ENCODE peak calls at places on chromosomes 13 and 19, in seven cellular contexts. One of them, this sample, is unnamed.

GRCh38 chr13:73090812-73091187 is 32.0 kb downstream of the KLF5 start:
- DNase-seq in dorsolateral prefrontal cortex: no peak
- DNase-seq in mammary epithelial cell: no peak
- DNase-seq in A549: no peak
- DNase-seq in lower lobe of right lung: no peak
- DNase-seq in sigmoid colon: no peak
- DNase-seq in MCF 10A: no peak
- DNase-seq in this sample: no peak

GRCh38 chr19:28377077-28377476 is 835.9 kb downstream of the UQCRFS1 start:
- DNase-seq in dorsolateral prefrontal cortex: no peak
- DNase-seq in mammary epithelial cell: no peak
- DNase-seq in A549: no peak
- DNase-seq in lower lobe of right lung: no peak
- DNase-seq in sigmoid colon: no peak
- DNase-seq in MCF 10A: no peak
- DNase-seq in this sample: no peak

GRCh38 chr13:99982021-99982740 is 597 bp downstream of the ZIC2 start:
- DNase-seq in dorsolateral prefrontal cortex: no peak
- DNase-seq in mammary epithelial cell: peak
- DNase-seq in A549: no peak
- DNase-seq in lower lobe of right lung: no peak
- DNase-seq in sigmoid colon: no peak
- DNase-seq in MCF 10A: peak
- DNase-seq in this sample: no peak

GRCh38 chr13:28532226-28533048 is 37.5 kb upstream of the FLT1 start:
- DNase-seq in dorsolateral prefrontal cortex: no peak
- DNase-seq in mammary epithelial cell: no peak
- DNase-seq in A549: no peak
- DNase-seq in lower lobe of right lung: peak
- DNase-seq in sigmoid colon: no peak
- DNase-seq in MCF 10A: no peak
- DNase-seq in this sample: no peak

GRCh38 chr19:3599776-3600183 is 6.9 kb downstream of the TBXA2R start:
- DNase-seq in dorsolateral prefrontal cortex: no peak
- DNase-seq in mammary epithelial cell: no peak
- DNase-seq in A549: peak
- DNase-seq in lower lobe of right lung: no peak
- DNase-seq in sigmoid colon: no peak
- DNase-seq in MCF 10A: no peak
- DNase-seq in this sample: no peak

GRCh38 chr13:47258384-47258783 is 361.5 kb upstream of the HTR2A start:
- DNase-seq in dorsolateral prefrontal cortex: no peak
- DNase-seq in mammary epithelial cell: no peak
- DNase-seq in A549: no peak
- DNase-seq in lower lobe of right lung: no peak
- DNase-seq in sigmoid colon: no peak
- DNase-seq in MCF 10A: peak
- DNase-seq in this sample: no peak

GRCh38 chr13:66853559-66853958 is 376.6 kb downstream of the PCDH9 start:
- DNase-seq in dorsolateral prefrontal cortex: no peak
- DNase-seq in mammary epithelial cell: peak
- DNase-seq in A549: no peak
- DNase-seq in lower lobe of right lung: no peak
- DNase-seq in sigmoid colon: no peak
- DNase-seq in MCF 10A: peak
- DNase-seq in this sample: no peak

GRCh38 chr19:45568732-45569131 is 15.9 kb downstream of the OPA3 start:
- DNase-seq in dorsolateral prefrontal cortex: no peak
- DNase-seq in mammary epithelial cell: peak
- DNase-seq in A549: peak
- DNase-seq in lower lobe of right lung: no peak
- DNase-seq in sigmoid colon: no peak
- DNase-seq in MCF 10A: peak
- DNase-seq in this sample: peak

GRCh38 chr19:54155694-54156093 is 3.8 kb downstream of the LENG1 start:
- DNase-seq in dorsolateral prefrontal cortex: no peak
- DNase-seq in mammary epithelial cell: no peak
- DNase-seq in A549: no peak
- DNase-seq in lower lobe of right lung: no peak
- DNase-seq in sigmoid colon: no peak
- DNase-seq in MCF 10A: no peak
- DNase-seq in this sample: no peak

GRCh38 chr19:48060381-48060780 is 16.5 kb upstream of the CABP5 start:
- DNase-seq in dorsolateral prefrontal cortex: no peak
- DNase-seq in mammary epithelial cell: no peak
- DNase-seq in A549: no peak
- DNase-seq in lower lobe of right lung: no peak
- DNase-seq in sigmoid colon: no peak
- DNase-seq in MCF 10A: no peak
- DNase-seq in this sample: no peak

GRCh38 chr19:40813182-40813581 is 14.2 kb downstream of the EGLN2 start:
- DNase-seq in dorsolateral prefrontal cortex: no peak
- DNase-seq in mammary epithelial cell: no peak
- DNase-seq in A549: no peak
- DNase-seq in lower lobe of right lung: peak
- DNase-seq in sigmoid colon: no peak
- DNase-seq in MCF 10A: no peak
- DNase-seq in this sample: no peak

GRCh38 chr13:99446242-99446641 is 55.0 kb upstream of the TM9SF2 start:
- DNase-seq in dorsolateral prefrontal cortex: no peak
- DNase-seq in mammary epithelial cell: no peak
- DNase-seq in A549: no peak
- DNase-seq in lower lobe of right lung: no peak
- DNase-seq in sigmoid colon: no peak
- DNase-seq in MCF 10A: peak
- DNase-seq in this sample: no peak

GRCh38 chr13:112181336-112182051 is 114.5 kb downstream of the SOX1 start:
- DNase-seq in dorsolateral prefrontal cortex: no peak
- DNase-seq in mammary epithelial cell: no peak
- DNase-seq in A549: no peak
- DNase-seq in lower lobe of right lung: no peak
- DNase-seq in sigmoid colon: no peak
- DNase-seq in MCF 10A: no peak
- DNase-seq in this sample: no peak

GRCh38 chr13:20911037-20911436 is 8.5 kb upstream of the XPO4 start:
- DNase-seq in dorsolateral prefrontal cortex: no peak
- DNase-seq in mammary epithelial cell: no peak
- DNase-seq in A549: no peak
- DNase-seq in lower lobe of right lung: no peak
- DNase-seq in sigmoid colon: no peak
- DNase-seq in MCF 10A: no peak
- DNase-seq in this sample: no peak

GRCh38 chr19:584240-585001 is 5.3 kb upstream of the HCN2 start:
- DNase-seq in dorsolateral prefrontal cortex: no peak
- DNase-seq in mammary epithelial cell: no peak
- DNase-seq in A549: no peak
- DNase-seq in lower lobe of right lung: no peak
- DNase-seq in sigmoid colon: no peak
- DNase-seq in MCF 10A: peak
- DNase-seq in this sample: no peak

GRCh38 chr13:69199664-69200063 is 908.0 kb upstream of the ATXN8OS start:
- DNase-seq in dorsolateral prefrontal cortex: no peak
- DNase-seq in mammary epithelial cell: no peak
- DNase-seq in A549: no peak
- DNase-seq in lower lobe of right lung: no peak
- DNase-seq in sigmoid colon: no peak
- DNase-seq in MCF 10A: no peak
- DNase-seq in this sample: no peak

GRCh38 chr13:28582225-28582891 is 76.6 kb upstream of the POMP start:
- DNase-seq in dorsolateral prefrontal cortex: no peak
- DNase-seq in mammary epithelial cell: no peak
- DNase-seq in A549: no peak
- DNase-seq in lower lobe of right lung: no peak
- DNase-seq in sigmoid colon: no peak
- DNase-seq in MCF 10A: no peak
- DNase-seq in this sample: no peak

GRCh38 chr13:89695343-89696257 is 1651.9 kb upstream of the MIR17HG start:
- DNase-seq in dorsolateral prefrontal cortex: no peak
- DNase-seq in mammary epithelial cell: peak
- DNase-seq in A549: peak
- DNase-seq in lower lobe of right lung: no peak
- DNase-seq in sigmoid colon: no peak
- DNase-seq in MCF 10A: peak
- DNase-seq in this sample: peak

GRCh38 chr13:101018720-101019119 is 344.1 kb upstream of the TMTC4 start:
- DNase-seq in dorsolateral prefrontal cortex: no peak
- DNase-seq in mammary epithelial cell: peak
- DNase-seq in A549: no peak
- DNase-seq in lower lobe of right lung: no peak
- DNase-seq in sigmoid colon: no peak
- DNase-seq in MCF 10A: peak
- DNase-seq in this sample: peak

GRCh38 chr19:5246554-5247155 is 94.0 kb downstream of the PTPRS start:
- DNase-seq in dorsolateral prefrontal cortex: no peak
- DNase-seq in mammary epithelial cell: no peak
- DNase-seq in A549: no peak
- DNase-seq in lower lobe of right lung: no peak
- DNase-seq in sigmoid colon: no peak
- DNase-seq in MCF 10A: no peak
- DNase-seq in this sample: no peak

GRCh38 chr13:26897706-26898550 is 137.3 kb upstream of the GPR12 start:
- DNase-seq in dorsolateral prefrontal cortex: no peak
- DNase-seq in mammary epithelial cell: no peak
- DNase-seq in A549: no peak
- DNase-seq in lower lobe of right lung: no peak
- DNase-seq in sigmoid colon: no peak
- DNase-seq in MCF 10A: no peak
- DNase-seq in this sample: no peak

GRCh38 chr19:38441660-38442348 is 8.3 kb downstream of the RYR1 start:
- DNase-seq in dorsolateral prefrontal cortex: no peak
- DNase-seq in mammary epithelial cell: no peak
- DNase-seq in A549: no peak
- DNase-seq in lower lobe of right lung: no peak
- DNase-seq in sigmoid colon: no peak
- DNase-seq in MCF 10A: peak
- DNase-seq in this sample: no peak
- TF ChIP-seq CTCF in dorsolateral prefrontal cortex: no peak
- TF ChIP-seq CTCF in mammary epithelial cell: no peak
- TF ChIP-seq CTCF in A549: no peak
- TF ChIP-seq CTCF in lower lobe of right lung: no peak
- TF ChIP-seq CTCF in sigmoid colon: no peak
- TF ChIP-seq CTCF in MCF 10A: no peak
- TF ChIP-seq CTCF in this sample: peak

DNA sequence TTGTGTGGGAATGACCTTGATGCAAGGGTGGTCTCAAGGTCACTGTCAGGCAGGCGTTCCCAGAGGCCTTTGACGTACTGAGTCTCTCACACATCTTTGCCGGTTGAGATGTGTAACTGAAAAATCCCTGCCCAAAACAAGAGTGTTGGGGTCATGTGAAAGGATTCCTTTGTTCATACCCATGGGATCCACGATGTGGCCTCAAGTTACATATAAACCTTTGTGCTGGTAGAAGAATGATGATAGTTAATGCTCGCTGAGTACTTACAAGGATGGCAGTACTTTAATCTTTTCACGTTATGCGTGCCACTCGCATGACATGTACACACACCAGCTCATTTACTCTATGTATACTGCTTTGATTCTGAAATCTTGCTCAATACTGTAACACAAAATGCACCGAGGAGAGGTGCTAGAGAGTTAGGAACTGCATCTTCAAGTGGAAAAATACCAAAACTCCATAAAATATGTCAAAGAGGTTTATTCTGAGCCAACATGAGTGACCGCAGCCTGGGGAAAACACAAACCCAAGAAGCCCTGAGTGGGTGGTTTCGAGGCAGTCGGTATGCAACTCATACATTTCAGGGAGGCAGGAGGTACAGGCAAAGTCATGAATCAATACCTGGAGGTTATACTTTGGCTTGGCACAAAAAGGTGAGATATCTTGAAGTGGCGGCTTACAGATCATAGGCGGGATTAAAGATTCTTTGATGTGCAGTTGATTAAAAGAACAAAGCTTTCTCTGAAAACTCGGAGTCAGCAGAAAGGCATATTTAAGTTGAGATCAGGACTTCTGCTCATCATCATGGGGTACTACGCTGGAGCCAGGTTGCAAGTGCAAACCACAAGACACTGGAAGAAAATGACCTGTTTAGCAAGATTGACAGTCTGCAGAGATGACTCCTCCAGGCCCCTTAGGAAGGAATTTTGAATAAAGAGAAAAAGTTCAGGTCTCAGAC is 87.3 kb upstream of the ARHGEF7 start:
- DNase-seq in dorsolateral prefrontal cortex: no peak
- DNase-seq in mammary epithelial cell: peak
- DNase-seq in A549: no peak
- DNase-seq in lower lobe of right lung: no peak
- DNase-seq in sigmoid colon: no peak
- DNase-seq in MCF 10A: no peak
- DNase-seq in this sample: no peak
- TF ChIP-seq CTCF in dorsolateral prefrontal cortex: no peak
- TF ChIP-seq CTCF in mammary epithelial cell: peak
- TF ChIP-seq CTCF in A549: no peak
- TF ChIP-seq CTCF in lower lobe of right lung: no peak
- TF ChIP-seq CTCF in sigmoid colon: no peak
- TF ChIP-seq CTCF in MCF 10A: no peak
- TF ChIP-seq CTCF in this sample: no peak

DNA sequence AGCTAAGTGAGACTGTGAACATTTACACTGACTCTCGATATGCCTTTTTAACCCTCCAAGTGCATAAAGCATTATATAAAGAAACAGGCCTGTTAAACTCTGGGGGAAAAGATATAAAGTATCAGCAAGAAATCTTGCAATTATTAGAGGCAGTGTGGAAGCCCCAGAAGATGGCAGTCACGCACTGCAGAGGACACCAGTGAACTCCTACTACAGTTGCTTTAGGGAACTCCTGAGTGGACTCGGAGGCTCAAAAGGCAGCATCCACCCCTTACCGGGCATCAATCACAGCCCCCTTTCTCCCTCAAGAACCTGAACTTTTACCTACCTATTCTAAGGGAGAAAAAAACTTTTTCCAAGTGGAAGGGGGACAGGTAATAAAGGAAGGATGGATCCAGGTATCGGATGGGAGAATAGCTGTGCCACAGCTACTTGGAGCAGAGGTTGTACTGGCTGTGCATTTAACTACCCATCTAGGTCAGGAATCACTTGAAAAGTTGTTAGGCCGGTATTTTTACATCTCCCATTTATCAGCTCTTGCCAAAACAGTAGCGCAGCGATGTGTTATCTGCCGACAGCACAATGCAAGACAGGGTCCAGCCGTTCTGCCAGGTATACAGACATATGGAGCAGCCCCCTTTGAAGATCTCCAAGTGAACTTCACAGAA is 80.1 kb downstream of the ZNF486 start:
- DNase-seq in dorsolateral prefrontal cortex: peak
- DNase-seq in mammary epithelial cell: peak
- DNase-seq in A549: no peak
- DNase-seq in lower lobe of right lung: no peak
- DNase-seq in sigmoid colon: no peak
- DNase-seq in MCF 10A: no peak
- DNase-seq in this sample: no peak
- TF ChIP-seq CTCF in dorsolateral prefrontal cortex: peak
- TF ChIP-seq CTCF in mammary epithelial cell: no peak
- TF ChIP-seq CTCF in A549: no peak
- TF ChIP-seq CTCF in lower lobe of right lung: peak
- TF ChIP-seq CTCF in sigmoid colon: no peak
- TF ChIP-seq CTCF in MCF 10A: no peak
- TF ChIP-seq CTCF in this sample: no peak

DNA sequence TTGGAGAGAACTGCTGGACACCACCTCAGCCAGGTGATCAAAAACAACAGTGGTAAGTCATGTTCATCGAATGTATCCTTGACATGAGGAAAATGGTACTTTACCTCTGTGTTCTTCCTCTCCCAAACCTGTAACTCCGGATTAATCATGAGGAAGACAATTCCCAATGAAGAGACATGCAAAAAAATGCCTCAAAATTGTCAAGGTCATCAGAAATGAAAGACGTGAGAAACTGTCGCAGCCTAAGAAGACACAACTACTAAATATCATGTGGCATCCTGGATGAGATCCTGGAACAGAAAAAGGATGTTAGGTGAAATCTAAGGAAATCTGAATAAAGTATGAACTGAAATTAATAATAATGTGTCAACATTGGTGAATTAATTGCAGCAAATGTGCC is 178.4 kb downstream of the LACC1 start:
- DNase-seq in dorsolateral prefrontal cortex: no peak
- DNase-seq in mammary epithelial cell: no peak
- DNase-seq in A549: no peak
- DNase-seq in lower lobe of right lung: no peak
- DNase-seq in sigmoid colon: no peak
- DNase-seq in MCF 10A: no peak
- DNase-seq in this sample: no peak
- TF ChIP-seq CTCF in dorsolateral prefrontal cortex: no peak
- TF ChIP-seq CTCF in mammary epithelial cell: no peak
- TF ChIP-seq CTCF in A549: no peak
- TF ChIP-seq CTCF in lower lobe of right lung: no peak
- TF ChIP-seq CTCF in sigmoid colon: no peak
- TF ChIP-seq CTCF in MCF 10A: no peak
- TF ChIP-seq CTCF in this sample: no peak

This sample was measured in kidney epithelial cell.